ENCODE peak calls at places on chromosomes 6 and 20, in ten cellular contexts. L is fibroblast of lung, Y is Panc1, P is psoas muscle, U is A673, V is pancreas, B is cardiac muscle cell, D is right atrium auricular region, F is GM23248, R is neuronal stem cell. G is an unnamed sample.

GRCh38 chr6:98039876-98040605 is 757.0 kb upstream of the MMS22L start:
- DNase-seq in L (peak; percentile 26), Y (no peak), P (no peak), U (peak; percentile 63), V (no peak), B (peak; percentile 4), D (no peak), F (peak; percentile 52), R (no peak), G (no peak)

GRCh38 chr6:135423649-135424128 is 73.9 kb downstream of the AHI1 start:
- DNase-seq in L (peak; percentile 36), Y (no peak), P (no peak), U (peak; percentile 72), V (no peak), B (peak; percentile 70), D (no peak), F (peak; percentile 58), R (peak; percentile 21), G (no peak)

GRCh38 chr6:20948531-20948930 is 414.3 kb downstream of the CDKAL1 start:
- DNase-seq in L (no peak), Y (no peak), P (no peak), U (peak; percentile 13), V (no peak), B (no peak), D (no peak), F (no peak), R (no peak), G (no peak)

GRCh38 chr20:38985060-38985459 is 22.9 kb downstream of the DHX35 start:
- DNase-seq in L (no peak), Y (no peak), P (no peak), U (no peak), V (no peak), B (no peak), D (no peak), F (no peak), R (no peak), G (no peak)

GRCh38 chr6:34237316-34237721 is 646 bp downstream of the HMGA1 start:
- DNase-seq in L (no peak), Y (no peak), P (no peak), U (peak; percentile 39), V (no peak), B (peak; percentile 28), D (no peak), F (peak; percentile 64), R (no peak), G (no peak)

GRCh38 chr6:44338228-44339122 is 4.0 kb upstream of the SPATS1 start:
- DNase-seq in L (peak; percentile 35), Y (peak; percentile 66), P (peak; percentile 47), U (peak; percentile 82), V (peak; percentile 41), B (peak; percentile 72), D (peak; percentile 69), F (peak; percentile 77), R (peak; percentile 72), G (no peak)

GRCh38 chr6:122669868-122670267 is 59.7 kb downstream of the PKIB start:
- DNase-seq in L (peak; percentile 37), Y (no peak), P (no peak), U (no peak), V (no peak), B (no peak), D (no peak), F (no peak), R (no peak), G (no peak)

GRCh38 chr6:147080215-147080614 is 124.0 kb upstream of the STXBP5 start:
- DNase-seq in L (no peak), Y (no peak), P (no peak), U (no peak), V (no peak), B (no peak), D (no peak), F (no peak), R (no peak), G (no peak)

GRCh38 chr6:80210618-80211017 is 104.1 kb downstream of the BCKDHB start:
- DNase-seq in L (peak; percentile 17), Y (no peak), P (no peak), U (no peak), V (no peak), B (peak; percentile 74), D (no peak), F (no peak), R (no peak), G (no peak)

GRCh38 chr20:38214256-38214870 is 46.2 kb downstream of the KIAA1755 start:
- DNase-seq in L (no peak), Y (no peak), P (no peak), U (no peak), V (no peak), B (no peak), D (no peak), F (no peak), R (no peak), G (no peak)

GRCh38 chr6:14001329-14002012 is 76.7 kb downstream of the RNF182 start:
- DNase-seq in L (peak; percentile 100), Y (peak; percentile 67), P (no peak), U (peak; percentile 83), V (no peak), B (peak; percentile 87), D (no peak), F (peak; percentile 99), R (no peak), G (no peak)

GRCh38 chr6:106055442-106055975 is 30.6 kb upstream of the PRDM1 start:
- DNase-seq in L (no peak), Y (no peak), P (no peak), U (no peak), V (no peak), B (no peak), D (no peak), F (no peak), R (no peak), G (no peak)

GRCh38 chr6:106056738-106057390 is 29.3 kb upstream of the PRDM1 start:
- DNase-seq in L (no peak), Y (no peak), P (no peak), U (peak; percentile 56), V (no peak), B (no peak), D (no peak), F (no peak), R (no peak), G (no peak)

GRCh38 chr6:106056060-106056737 is 29.9 kb upstream of the PRDM1 start:
- DNase-seq in L (no peak), Y (no peak), P (no peak), U (no peak), V (no peak), B (no peak), D (no peak), F (no peak), R (no peak), G (no peak)

GRCh38 chr6:106060167-106060566 is 26.0 kb upstream of the PRDM1 start:
- DNase-seq in L (no peak), Y (no peak), P (no peak), U (no peak), V (no peak), B (no peak), D (no peak), F (no peak), R (no peak), G (no peak)

GRCh38 chr6:106059331-106059730 is 26.8 kb upstream of the PRDM1 start:
- DNase-seq in L (no peak), Y (no peak), P (no peak), U (no peak), V (no peak), B (no peak), D (no peak), F (no peak), R (no peak), G (no peak)
- H3K4me1 ChIP-seq in L (peaks cover 10% of the 10 kb centered on the region), Y (no peaks in the 10 kb centered on the region), P (no peaks in the 10 kb centered on the region), U (peaks cover 17% of the 10 kb centered on the region), V (no peaks in the 10 kb centered on the region), B (peaks cover 22% of the 10 kb centered on the region), D (peaks cover 5% of the 10 kb centered on the region), F (peaks cover 13% of the 10 kb centered on the region), R (peaks cover 16% of the 10 kb centered on the region), G (peaks cover 16% of the 10 kb centered on the region)

GRCh38 chr6:54008589-54008988 is 102.7 kb upstream of the MLIP start:
- DNase-seq in L (no peak), Y (no peak), P (no peak), U (no peak), V (no peak), B (no peak), D (no peak), F (no peak), R (no peak), G (no peak)
- H3K4me3 ChIP-seq in L (no peak overlapping the region), Y (no peak overlapping the region), P (no peak overlapping the region), U (no peak overlapping the region), V (no peak overlapping the region), B (no peak overlapping the region), D (no peak overlapping the region), F (no peak overlapping the region), R (no peak overlapping the region), G (no peak overlapping the region)

DNA sequence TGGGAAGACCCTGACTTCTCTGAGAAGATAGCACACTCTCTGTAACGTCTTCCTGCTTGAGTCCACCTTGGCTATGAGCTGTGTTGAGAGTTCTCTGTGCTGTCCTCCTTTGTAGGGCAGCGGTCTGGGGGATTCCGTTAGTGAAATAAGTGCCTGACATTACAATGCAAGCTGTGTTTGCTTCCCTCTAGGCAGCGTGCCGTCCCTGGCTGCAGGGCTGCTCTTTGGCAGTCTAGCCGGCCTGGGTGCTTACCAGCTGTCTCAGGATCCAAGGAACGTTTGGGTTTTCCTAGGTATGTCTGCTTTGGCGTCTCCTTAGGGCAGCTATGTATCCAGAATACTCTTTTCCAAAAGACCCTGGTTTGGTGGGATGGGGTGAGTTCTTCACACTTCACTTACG is 2.8 kb downstream of the TMEM14C start:
- DNase-seq in L (no peak), Y (no peak), P (no peak), U (no peak), V (no peak), B (no peak), D (no peak), F (no peak), R (no peak), G (no peak)
- H3K36me3 ChIP-seq in L (peaks cover 2% of the 10 kb centered on the region), Y (peaks cover 5% of the 10 kb centered on the region), P (peaks cover 46% of the 10 kb centered on the region), U (peaks cover 8% of the 10 kb centered on the region), V (peaks cover 6% of the 10 kb centered on the region), B (peaks cover 11% of the 10 kb centered on the region), D (peaks cover 48% of the 10 kb centered on the region), F (peaks cover 18% of the 10 kb centered on the region), R (peaks cover 59% of the 10 kb centered on the region), G (no peaks in the 10 kb centered on the region)

GRCh38 chr20:1376453-1377270 is 16.2 kb downstream of the FKBP1A start:
- DNase-seq in L (no peak), Y (no peak), P (no peak), U (no peak), V (no peak), B (no peak), D (no peak), F (peak; percentile 35), R (no peak), G (no peak)

GRCh38 chr20:1376007-1376406 is 16.8 kb downstream of the FKBP1A start:
- DNase-seq in L (no peak), Y (no peak), P (no peak), U (no peak), V (no peak), B (no peak), D (no peak), F (no peak), R (no peak), G (no peak)

GRCh38 chr20:1377984-1378742 is 14.7 kb downstream of the FKBP1A start:
- DNase-seq in L (peak; percentile 80), Y (peak; percentile 60), P (no peak), U (no peak), V (no peak), B (no peak), D (no peak), F (peak; percentile 56), R (no peak), G (no peak)

GRCh38 chr20:1375515-1375914 is 17.3 kb downstream of the FKBP1A start:
- DNase-seq in L (peak; percentile 62), Y (no peak), P (no peak), U (no peak), V (no peak), B (peak; percentile 75), D (no peak), F (peak; percentile 87), R (no peak), G (no peak)

GRCh38 chr20:1377341-1377871 is 15.4 kb downstream of the FKBP1A start:
- DNase-seq in L (no peak), Y (no peak), P (no peak), U (no peak), V (no peak), B (no peak), D (no peak), F (no peak), R (no peak), G (no peak)
- H3K4me1 ChIP-seq in L (peaks cover 2% of the 10 kb centered on the region), Y (peaks cover 80% of the 10 kb centered on the region), P (peaks cover 79% of the 10 kb centered on the region), U (peaks cover 8% of the 10 kb centered on the region), V (peaks cover 23% of the 10 kb centered on the region), B (peaks cover 3% of the 10 kb centered on the region), D (peaks cover 93% of the 10 kb centered on the region), F (peaks cover 48% of the 10 kb centered on the region), R (peaks cover 16% of the 10 kb centered on the region), G (peaks cover 100% of the 10 kb centered on the region)